ENCODE peak calls at places on chromosome 17, in five cellular contexts. B is PC-9, S is neural progenitor cell, M is H9, L is astrocyte. T is an unnamed sample.

GRCh38 chr17:71878271-71878670 is 242.5 kb upstream of the SOX9 start:
- DNase-seq in B (no peak), L (no peak), M (no peak), S (no peak), T (no peak)

GRCh38 chr17:34840758-34841157 is 120.5 kb downstream of the CCT6B start:
- DNase-seq in L (no peak), B (no peak), S (no peak), M (no peak), T (no peak)

GRCh38 chr17:32774286-32775084 is 102.4 kb downstream of the MYO1D start:
- DNase-seq in M (no peak), L (no peak), S (no peak), B (no peak), T (no peak)

GRCh38 chr17:56707312-56708219 is 114.1 kb downstream of the NOG start:
- DNase-seq in L (peak), S (peak), M (peak), B (no peak), T (peak)

GRCh38 chr17:36592711-36593321 is 1.1 kb downstream of the DHRS11 start:
- DNase-seq in L (no peak), M (no peak), S (no peak), B (no peak), T (no peak)

GRCh38 chr17:79901131-79901530 is 61.9 kb upstream of the CBX4 start:
- DNase-seq in B (no peak), M (no peak), S (no peak), L (no peak), T (no peak)

GRCh38 chr17:8939496-8940334 is 25.8 kb downstream of the PIK3R5 start:
- DNase-seq in M (peak), B (no peak), S (no peak), L (no peak), T (no peak)

GRCh38 chr17:52276609-52277008 is 118.1 kb upstream of the CA10 start:
- DNase-seq in B (no peak), L (no peak), M (peak), S (no peak), T (no peak)

GRCh38 chr17:45782889-45783592 is 1.1 kb upstream of the CRHR1 start:
- DNase-seq in S (peak), B (no peak), L (no peak), M (peak), T (no peak)

DNA sequence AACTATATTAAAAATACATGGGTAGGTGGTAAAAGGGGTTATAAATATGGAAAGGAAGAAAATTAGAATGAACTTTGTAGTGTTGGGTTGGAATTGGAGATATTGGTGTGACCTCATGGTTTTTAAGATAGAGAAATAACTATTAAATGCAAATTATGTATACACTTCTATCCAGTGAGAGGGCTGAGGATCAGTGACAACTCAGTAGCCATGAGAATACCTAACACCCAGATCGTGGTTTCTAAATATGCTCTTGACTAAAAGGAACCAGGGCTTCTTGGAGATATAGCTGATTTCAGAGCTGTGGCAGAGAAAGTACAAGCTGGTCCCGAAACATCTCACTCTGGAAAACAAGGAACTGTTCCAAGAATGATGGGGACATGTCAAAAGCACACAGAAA is 44.4 kb downstream of the SLC6A4 start:
- DNase-seq in M (no peak), S (no peak), L (no peak), B (no peak), T (no peak)
- H2AFZ ChIP-seq in M (no peak), S (no peak), L (no peak), B (no peak), T (no peak)

DNA sequence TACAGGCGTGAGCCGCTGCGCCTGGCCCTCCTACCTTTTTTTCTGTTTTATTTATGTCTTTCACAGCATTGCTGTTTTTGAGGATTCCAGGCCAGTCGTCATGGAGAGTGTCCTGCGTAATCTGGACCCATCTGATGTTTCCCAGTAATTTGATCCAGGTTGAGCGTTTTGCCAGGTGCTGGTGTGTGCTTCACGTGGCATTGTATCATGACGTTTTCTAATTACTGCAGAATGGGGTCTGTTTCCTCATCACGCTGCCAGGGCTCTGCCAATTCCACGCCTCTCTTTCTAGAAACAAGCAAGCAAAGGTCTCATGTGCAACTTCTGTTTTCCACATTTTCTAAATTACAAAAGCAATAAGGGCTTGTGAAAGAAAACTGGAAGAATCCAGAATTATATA is 28.3 kb upstream of the BHLHA9 start:
- DNase-seq in S (no peak), B (no peak), L (peak), M (no peak), T (peak)
- H2AFZ ChIP-seq in S (no peak), B (no peak), L (no peak), M (no peak), T (no peak)

DNA sequence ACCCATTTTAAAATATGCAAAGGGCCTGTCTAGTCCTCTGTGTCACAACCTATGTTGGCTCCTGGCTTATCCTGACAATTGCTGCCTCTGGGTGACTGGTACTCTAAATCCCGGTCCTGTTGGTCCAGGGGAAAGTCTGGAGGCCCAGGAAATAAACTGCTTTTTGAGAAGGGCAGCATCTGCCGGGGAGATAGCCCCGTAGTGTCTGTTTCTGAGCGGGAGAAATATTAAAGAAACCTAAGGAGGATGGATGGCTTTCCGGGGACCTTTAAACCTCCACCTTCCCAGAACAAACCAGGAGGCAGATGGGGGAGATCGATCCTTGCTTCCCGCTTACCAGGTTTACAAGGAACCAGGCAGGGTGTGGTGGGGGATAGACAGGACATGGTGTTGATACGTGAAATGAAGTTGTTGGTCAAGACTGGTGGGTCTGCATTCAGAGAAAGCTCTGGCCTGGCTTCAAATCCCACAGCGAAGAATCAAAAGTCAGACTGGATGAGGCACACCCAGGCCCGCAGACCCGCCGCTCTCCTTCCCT is 3.8 kb downstream of the HOXB2 start:
- DNase-seq in L (no peak), S (no peak), M (no peak), B (no peak), T (no peak)
- H2AFZ ChIP-seq in L (no peak), S (no peak), M (no peak), B (no peak), T (no peak)

GRCh38 chr17:81493198-81494038 is 19.2 kb downstream of the ACTG1 start:
- DNase-seq in B (no peak), S (no peak), M (peak), L (no peak), T (no peak)
- H2AFZ ChIP-seq in B (no peak), S (no peak), M (no peak), L (no peak), T (no peak)

GRCh38 chr17:65402513-65403086 is 158.8 kb downstream of the AXIN2 start:
- DNase-seq in S (no peak), M (no peak), B (no peak), L (no peak), T (no peak)
- H2AFZ ChIP-seq in S (no peak), M (no peak), B (no peak), L (no peak), T (no peak)

GRCh38 chr17:7139400-7139799 is 24.8 kb upstream of the ASGR2 start:
- DNase-seq in M (no peak), S (no peak), B (no peak), L (no peak), T (no peak)
- H2AFZ ChIP-seq in M (no peak), S (no peak), B (no peak), L (no peak), T (no peak)

GRCh38 chr17:46865100-46865499 is 13.7 kb downstream of the WNT9B start:
- DNase-seq in L (peak), S (no peak), B (no peak), M (peak), T (peak)

GRCh38 chr17:46866747-46867146 is 15.4 kb downstream of the WNT9B start:
- DNase-seq in L (no peak), S (no peak), M (no peak), B (no peak), T (no peak)

GRCh38 chr17:46866325-46866724 is 14.9 kb downstream of the WNT9B start:
- DNase-seq in M (no peak), B (no peak), L (no peak), S (no peak), T (no peak)

GRCh38 chr17:46862949-46863348 is 11.6 kb downstream of the WNT9B start:
- DNase-seq in B (no peak), S (peak), M (peak), L (no peak), T (no peak)

DNA sequence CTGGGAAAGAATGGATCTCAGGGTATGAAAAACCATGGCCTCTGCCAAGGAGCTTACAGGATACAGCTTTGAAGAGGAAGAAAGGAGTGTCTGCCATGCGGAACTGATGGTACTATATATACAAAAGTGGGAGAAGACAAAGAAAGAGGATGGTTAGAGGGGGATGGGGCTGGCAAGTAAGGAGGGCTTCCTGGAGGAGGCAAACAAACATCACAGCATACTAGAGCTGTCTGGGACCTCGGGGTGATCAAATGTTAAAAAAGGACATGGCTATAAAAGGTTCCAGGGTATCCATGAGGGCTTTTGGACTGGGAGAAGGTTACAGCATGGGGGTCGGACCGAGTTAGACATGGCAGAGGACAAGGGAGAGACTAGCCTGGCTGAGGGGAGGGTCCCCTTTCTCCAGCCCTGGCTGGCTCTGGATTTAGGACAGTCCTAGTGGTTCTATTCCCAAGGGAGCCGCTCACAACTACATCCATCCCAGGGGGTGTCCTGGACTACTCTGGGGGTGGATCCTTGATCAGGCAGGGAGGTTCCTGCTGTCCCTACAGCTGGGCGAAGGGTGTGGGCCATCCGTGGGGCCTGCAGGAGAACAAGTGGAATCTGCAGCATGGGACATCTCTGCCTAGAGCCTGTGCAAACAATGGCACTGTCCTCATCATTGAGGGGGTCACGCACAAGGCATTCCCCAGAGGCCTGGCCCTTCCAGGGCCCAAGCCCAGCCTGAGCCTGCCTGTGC is 12.2 kb downstream of the WNT9B start:
- DNase-seq in L (no peak), B (no peak), S (no peak), M (no peak), T (no peak)
- H2AFZ ChIP-seq in L (no peak), B (no peak), S (peak), M (no peak), T (no peak)